ENCODE peak calls at places on chromosomes 11 and 22, in four cellular contexts. One of them, this sample, is unnamed.

GRCh38 chr11:111185259-111185658 is 60.3 kb upstream of the POU2AF2 start:
- DNase-seq in GM12892: no peak
- DNase-seq in HepG2: no peak
- DNase-seq in K562: no peak
- DNase-seq in this sample: no peak

GRCh38 chr22:48784701-48785503 is 1042.8 kb downstream of the BRD1 start:
- DNase-seq in GM12892: no peak
- DNase-seq in HepG2: no peak
- DNase-seq in K562: no peak
- DNase-seq in this sample: no peak

GRCh38 chr11:108926522-108927380 is 261.9 kb downstream of the DDX10 start:
- DNase-seq in HepG2: no peak
- DNase-seq in GM12892: no peak
- DNase-seq in K562: no peak
- DNase-seq in this sample: no peak

GRCh38 chr11:111797145-111797581 is 31.0 kb upstream of the PPP2R1B start:
- DNase-seq in GM12892: no peak
- DNase-seq in K562: no peak
- DNase-seq in HepG2: no peak
- DNase-seq in this sample: no peak

GRCh38 chr22:33896801-33897620 is 23.3 kb downstream of the LARGE1 start:
- DNase-seq in GM12892: no peak
- DNase-seq in K562: no peak
- DNase-seq in HepG2: no peak
- DNase-seq in this sample: no peak

GRCh38 chr11:43908683-43909082 is 28.1 kb downstream of the ALKBH3 start:
- DNase-seq in GM12892: no peak
- DNase-seq in HepG2: no peak
- DNase-seq in K562: no peak
- DNase-seq in this sample: no peak

GRCh38 chr11:60831143-60831500 is 10.8 kb upstream of the CCDC86 start:
- DNase-seq in GM12892: peak
- DNase-seq in HepG2: peak
- DNase-seq in K562: peak
- DNase-seq in this sample: peak

GRCh38 chr11:11965192-11965591 is 43.2 kb downstream of the DKK3 start:
- DNase-seq in GM12892: no peak
- DNase-seq in HepG2: no peak
- DNase-seq in K562: no peak
- DNase-seq in this sample: no peak

GRCh38 chr11:121282376-121282775 is 10.2 kb upstream of the SC5D start:
- DNase-seq in GM12892: no peak
- DNase-seq in HepG2: no peak
- DNase-seq in K562: no peak
- DNase-seq in this sample: no peak

GRCh38 chr11:19345519-19345847 is 104.7 kb upstream of the E2F8 start:
- DNase-seq in GM12892: peak
- DNase-seq in K562: no peak
- DNase-seq in HepG2: no peak
- DNase-seq in this sample: peak

GRCh38 chr22:48275412-48275811 is 1513.0 kb downstream of the TBC1D22A start:
- DNase-seq in GM12892: no peak
- DNase-seq in HepG2: no peak
- DNase-seq in K562: no peak
- DNase-seq in this sample: no peak

GRCh38 chr11:23932485-23932898 is 564.4 kb upstream of the LUZP2 start:
- DNase-seq in HepG2: no peak
- DNase-seq in K562: no peak
- DNase-seq in GM12892: no peak
- DNase-seq in this sample: no peak

GRCh38 chr11:103294516-103294915 is 185.3 kb downstream of the DYNC2H1 start:
- DNase-seq in GM12892: no peak
- DNase-seq in K562: no peak
- DNase-seq in HepG2: no peak
- DNase-seq in this sample: no peak

GRCh38 chr11:122706689-122707088 is 51.2 kb downstream of the UBASH3B start:
- DNase-seq in K562: no peak
- DNase-seq in HepG2: peak
- DNase-seq in GM12892: no peak
- DNase-seq in this sample: no peak

GRCh38 chr22:43464809-43465208 is 53.0 kb downstream of the MPPED1 start:
- DNase-seq in K562: no peak
- DNase-seq in GM12892: no peak
- DNase-seq in HepG2: no peak
- DNase-seq in this sample: no peak

GRCh38 chr22:17576475-17576874 is 13.2 kb downstream of the SLC25A18 start:
- DNase-seq in GM12892: no peak
- DNase-seq in K562: peak
- DNase-seq in HepG2: no peak
- DNase-seq in this sample: no peak

GRCh38 chr11:28632338-28632737 is 524.1 kb downstream of the METTL15 start:
- DNase-seq in HepG2: no peak
- DNase-seq in GM12892: no peak
- DNase-seq in K562: no peak
- DNase-seq in this sample: no peak

GRCh38 chr11:92340839-92341238 is 116.2 kb downstream of the FAT3 start:
- DNase-seq in GM12892: no peak
- DNase-seq in HepG2: peak
- DNase-seq in K562: peak
- DNase-seq in this sample: no peak

GRCh38 chr22:50530857-50531545 is 1.2 kb upstream of the TYMP start:
- DNase-seq in HepG2: peak
- DNase-seq in K562: no peak
- DNase-seq in GM12892: peak
- DNase-seq in this sample: peak

GRCh38 chr11:133710241-133710640 is 135.1 kb downstream of the SPATA19 start:
- DNase-seq in K562: no peak
- DNase-seq in GM12892: no peak
- DNase-seq in HepG2: no peak
- DNase-seq in this sample: no peak

GRCh38 chr22:42869888-42870480 is 12.9 kb upstream of the ARFGAP3 start:
- DNase-seq in K562: no peak
- DNase-seq in GM12892: no peak
- DNase-seq in HepG2: no peak
- DNase-seq in this sample: no peak

GRCh38 chr11:17388609-17389204 is at the start of gene KCNJ11:
- DNase-seq in HepG2: no peak
- DNase-seq in K562: no peak
- DNase-seq in GM12892: no peak
- DNase-seq in this sample: peak

GRCh38 chr22:44037519-44038370 is 13.6 kb downstream of the PARVB start:
- DNase-seq in GM12892: no peak
- DNase-seq in HepG2: no peak
- DNase-seq in K562: no peak
- DNase-seq in this sample: no peak

GRCh38 chr11:1194231-1194976 is 28.5 kb upstream of the MUC5B start:
- DNase-seq in GM12892: peak
- DNase-seq in HepG2: no peak
- DNase-seq in K562: no peak
- DNase-seq in this sample: no peak

GRCh38 chr11:75342966-75343870 is 8.2 kb downstream of the ARRB1 start:
- DNase-seq in HepG2: peak
- DNase-seq in K562: peak
- DNase-seq in GM12892: no peak
- DNase-seq in this sample: no peak

GRCh38 chr11:115207166-115207591 is 297.0 kb downstream of the CADM1 start:
- DNase-seq in K562: no peak
- DNase-seq in HepG2: peak
- DNase-seq in GM12892: no peak
- DNase-seq in this sample: no peak

GRCh38 chr11:115206365-115207022 is 297.7 kb downstream of the CADM1 start:
- DNase-seq in HepG2: no peak
- DNase-seq in K562: no peak
- DNase-seq in GM12892: no peak
- DNase-seq in this sample: no peak

GRCh38 chr11:115208808-115209259 is 295.4 kb downstream of the CADM1 start:
- DNase-seq in K562: no peak
- DNase-seq in HepG2: peak
- DNase-seq in GM12892: no peak
- DNase-seq in this sample: no peak

GRCh38 chr11:115202900-115203552 is 301.2 kb downstream of the CADM1 start:
- DNase-seq in K562: no peak
- DNase-seq in GM12892: no peak
- DNase-seq in HepG2: no peak
- DNase-seq in this sample: no peak

DNA sequence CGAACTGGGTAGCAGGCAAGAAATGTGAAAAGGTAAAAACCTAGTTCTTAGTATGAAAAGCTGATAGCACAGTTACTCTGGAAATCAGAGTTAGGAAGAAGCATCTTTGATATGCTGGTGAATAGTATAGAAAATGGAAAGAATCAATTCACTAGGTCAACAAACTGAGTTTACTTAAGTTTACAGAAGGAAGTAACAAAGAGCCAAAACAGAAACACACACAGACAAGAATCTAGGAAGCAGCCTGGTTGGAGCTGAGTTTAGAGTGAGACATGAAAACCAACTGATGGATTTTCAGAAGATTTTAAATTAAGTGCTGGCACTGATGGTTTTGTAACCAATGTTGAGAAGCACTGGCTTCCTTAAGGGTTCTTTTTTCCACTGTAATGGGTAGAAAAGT is 296.3 kb downstream of the CADM1 start:
- DNase-seq in GM12892: no peak
- DNase-seq in K562: no peak
- DNase-seq in HepG2: no peak
- DNase-seq in this sample: no peak
- TF ChIP-seq TAF1 in GM12892: no peak
- TF ChIP-seq TAF1 in K562: no peak
- TF ChIP-seq TAF1 in HepG2: no peak
- TF ChIP-seq TAF1 in this sample: no peak

GRCh38 chr11:10038916-10039315 is 255.1 kb downstream of the SBF2 start:
- DNase-seq in HepG2: no peak
- DNase-seq in K562: no peak
- DNase-seq in GM12892: no peak
- DNase-seq in this sample: no peak
- TF ChIP-seq POLR2AphosphoS5 in HepG2: no peak
- TF ChIP-seq POLR2AphosphoS5 in K562: no peak
- TF ChIP-seq POLR2AphosphoS5 in GM12892: no peak
- TF ChIP-seq POLR2AphosphoS5 in this sample: no peak

DNA sequence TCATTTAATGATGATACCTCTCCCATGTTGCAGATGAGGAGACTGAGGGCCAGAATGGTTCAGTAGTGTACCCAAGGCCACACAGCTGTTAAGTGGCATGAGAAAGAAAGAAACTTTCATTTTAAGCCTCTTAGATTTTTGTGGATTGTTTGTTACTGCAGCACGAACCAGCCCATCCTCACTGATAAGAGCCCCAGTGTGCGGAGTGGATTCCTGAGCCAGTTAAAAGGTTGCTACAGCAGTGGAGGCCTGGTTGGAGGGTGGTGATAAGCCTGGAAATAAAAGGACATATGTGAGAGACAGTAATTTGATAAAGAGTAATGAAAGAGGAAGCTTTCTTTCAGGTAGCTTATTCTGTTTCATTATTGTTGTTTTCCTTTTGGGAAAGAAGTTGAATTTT is 89.0 kb downstream of the ATXN10 start:
- DNase-seq in GM12892: no peak
- DNase-seq in HepG2: no peak
- DNase-seq in K562: peak
- DNase-seq in this sample: no peak
- TF ChIP-seq POLR2A in GM12892: no peak
- TF ChIP-seq POLR2A in HepG2: no peak
- TF ChIP-seq POLR2A in K562: no peak
- TF ChIP-seq POLR2A in this sample: no peak

DNA sequence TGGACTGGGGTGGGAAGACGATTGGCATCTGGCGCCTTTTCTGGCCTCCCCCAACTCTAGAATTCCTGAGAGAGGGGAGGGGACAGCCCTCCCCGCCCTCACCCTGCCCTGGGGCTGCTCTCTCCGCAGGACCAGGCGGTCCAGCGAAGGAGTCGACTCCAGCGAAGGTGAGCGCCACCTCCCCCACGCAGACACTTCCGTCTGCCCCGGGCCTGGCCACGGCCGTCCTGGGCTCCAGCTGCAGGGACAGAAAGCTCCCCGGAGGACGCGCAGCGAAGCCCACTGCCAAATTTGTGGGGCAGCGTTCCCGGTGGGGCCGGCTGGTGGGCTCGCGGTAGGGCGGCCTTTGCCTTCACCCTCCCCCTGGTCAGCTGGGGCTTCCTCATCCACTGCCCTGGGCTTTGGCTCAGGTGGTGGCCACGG is 670 bp downstream of the SSH3 start:
- DNase-seq in K562: no peak
- DNase-seq in HepG2: no peak
- DNase-seq in GM12892: no peak
- DNase-seq in this sample: no peak
- TF ChIP-seq TAF1 in K562: no peak
- TF ChIP-seq TAF1 in HepG2: no peak
- TF ChIP-seq TAF1 in GM12892: no peak
- TF ChIP-seq TAF1 in this sample: no peak

DNA sequence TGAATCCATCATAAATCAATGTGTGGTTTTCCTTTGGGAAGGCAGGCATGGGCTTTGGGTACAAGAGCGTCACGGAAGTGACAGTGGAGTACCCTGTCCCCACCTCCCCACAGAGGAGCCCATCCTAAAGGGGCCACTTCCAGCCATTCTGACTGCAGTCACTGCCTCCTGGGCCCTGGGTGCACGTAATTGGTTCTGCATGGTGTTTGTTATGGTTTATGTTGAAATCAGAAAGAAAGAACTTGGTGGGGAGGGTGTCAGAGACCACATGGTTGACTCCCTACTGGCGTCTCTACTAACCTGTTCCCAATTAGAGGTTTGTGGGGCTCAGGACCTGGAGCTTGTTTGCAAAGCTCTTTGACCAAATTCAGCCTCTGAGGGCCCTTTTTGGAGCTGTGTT is 40.8 kb downstream of the RIBC2 start:
- DNase-seq in K562: no peak
- DNase-seq in GM12892: no peak
- DNase-seq in HepG2: no peak
- DNase-seq in this sample: no peak
- TF ChIP-seq POLR2AphosphoS5 in K562: no peak
- TF ChIP-seq POLR2AphosphoS5 in GM12892: no peak
- TF ChIP-seq POLR2AphosphoS5 in HepG2: no peak
- TF ChIP-seq POLR2AphosphoS5 in this sample: no peak

GRCh38 chr22:37701121-37701786 is 4.4 kb downstream of the TRIOBP start:
- DNase-seq in GM12892: no peak
- DNase-seq in K562: no peak
- DNase-seq in HepG2: no peak
- DNase-seq in this sample: no peak
- TF ChIP-seq POLR2A in GM12892: no peak
- TF ChIP-seq POLR2A in K562: no peak
- TF ChIP-seq POLR2A in HepG2: no peak
- TF ChIP-seq POLR2A in this sample: no peak